ENCODE peak calls at places on chromosomes 11 and 22, in ten cellular contexts. L, H, S, R, X, Z, V, E, B and W are unnamed samples.

GRCh38 chr11:62614275-62614674 is 1.2 kb downstream of the ROM1 start:
- DNase-seq in Z (no peak), B (no peak), X (no peak), L (no peak), S (peak; percentile 50), R (no peak), V (no peak), H (no peak), E (no peak), W (no peak)

GRCh38 chr22:35727436-35727835 is 9.8 kb downstream of the APOL5 start:
- DNase-seq in L (no peak), R (no peak), E (no peak), H (no peak), Z (no peak), V (no peak), B (no peak), S (no peak), X (no peak), W (no peak)

GRCh38 chr11:107598225-107599139 is 7.5 kb downstream of the ELMOD1 start:
- DNase-seq in S (peak; percentile 34), L (peak; percentile 26), H (peak; percentile 29), B (no peak), V (no peak), X (no peak), Z (no peak), E (no peak), R (no peak), W (peak; percentile 45)

GRCh38 chr11:126113515-126113957 is 50.9 kb upstream of the CDON start:
- DNase-seq in X (peak; percentile 83), H (peak; percentile 88), B (no peak), R (peak; percentile 93), Z (peak; percentile 89), S (peak; percentile 83), L (peak; percentile 44), E (peak; percentile 99), V (peak; percentile 72), W (no peak)

GRCh38 chr11:32881286-32881685 is 11.3 kb upstream of the QSER1 start:
- DNase-seq in X (no peak), B (no peak), V (no peak), E (no peak), H (no peak), S (no peak), Z (no peak), R (no peak), L (no peak), W (no peak)

GRCh38 chr11:67117667-67118058 is 1.4 kb upstream of the KDM2A start:
- DNase-seq in R (peak; percentile 24), V (no peak), B (no peak), E (no peak), H (no peak), L (no peak), Z (peak; percentile 38), X (no peak), S (peak; percentile 14), W (no peak)

GRCh38 chr11:77206264-77207018 is 78.4 kb downstream of the MYO7A start:
- DNase-seq in V (no peak), H (no peak), Z (no peak), R (no peak), X (no peak), L (no peak), S (no peak), E (no peak), B (no peak), W (no peak)

GRCh38 chr22:20130739-20131592 is 638 bp upstream of the ZDHHC8 start:
- DNase-seq in Z (peak; percentile 80), V (peak; percentile 53), H (peak; percentile 47), E (no peak), R (peak; percentile 83), L (peak; percentile 24), S (peak; percentile 80), X (no peak), B (no peak), W (peak; percentile 94)

GRCh38 chr11:64379160-64379559 is 20.2 kb downstream of the RPS6KA4 start:
- DNase-seq in S (no peak), Z (no peak), X (no peak), H (no peak), V (no peak), R (no peak), B (no peak), E (no peak), L (no peak), W (no peak)

GRCh38 chr11:64765291-64765803 is 5.6 kb upstream of the PYGM start:
- DNase-seq in V (no peak), E (no peak), H (no peak), L (no peak), Z (no peak), X (no peak), R (no peak), S (no peak), B (no peak), W (no peak)

GRCh38 chr11:133830931-133831907 is 14.1 kb downstream of the SPATA19 start:
- DNase-seq in E (no peak), H (no peak), B (peak; percentile 67), V (no peak), R (no peak), S (no peak), X (no peak), Z (no peak), L (no peak), W (no peak)

GRCh38 chr22:21022507-21022906 is 7.5 kb downstream of the P2RX6 start:
- DNase-seq in S (no peak), R (no peak), H (no peak), X (no peak), B (no peak), E (no peak), L (no peak), Z (no peak), V (no peak), W (no peak)

GRCh38 chr11:69576069-69576782 is 64.7 kb upstream of the CCND1 start:
- DNase-seq in S (no peak), X (no peak), V (no peak), B (no peak), E (no peak), Z (no peak), R (no peak), L (no peak), H (no peak), W (no peak)

GRCh38 chr11:940496-941135 is 14.9 kb downstream of the AP2A2 start:
- DNase-seq in R (no peak), B (no peak), S (no peak), X (no peak), V (no peak), H (no peak), Z (no peak), L (no peak), E (no peak), W (no peak)

GRCh38 chr11:95150977-95151684 is 61.5 kb downstream of the ENDOD1 start:
- DNase-seq in L (peak; percentile 92), Z (peak; percentile 94), E (peak; percentile 67), B (peak; percentile 97), R (peak; percentile 87), V (peak; percentile 90), S (peak; percentile 90), X (peak; percentile 79), H (peak; percentile 86), W (peak; percentile 90)

GRCh38 chr11:131867457-131868257 is 497.2 kb downstream of the NTM start:
- DNase-seq in L (no peak), H (peak; percentile 16), R (peak; percentile 71), E (peak; percentile 34), Z (peak; percentile 46), S (peak; percentile 1), B (peak; percentile 77), X (peak; percentile 63), V (peak; percentile 63), W (peak; percentile 67)

GRCh38 chr11:77457340-77457739 is 16.6 kb downstream of the PAK1 start:
- DNase-seq in R (no peak), L (no peak), S (no peak), X (no peak), H (no peak), B (no peak), Z (no peak), E (no peak), V (no peak), W (no peak)

GRCh38 chr22:30557243-30557642 is 10.7 kb upstream of the SEC14L6 start:
- DNase-seq in R (no peak), E (no peak), S (no peak), V (no peak), L (no peak), X (no peak), Z (no peak), B (no peak), H (no peak), W (no peak)

GRCh38 chr22:44918166-44918924 is 91.5 kb downstream of the PHF21B start:
- DNase-seq in Z (no peak), S (no peak), R (no peak), E (no peak), X (no peak), L (no peak), H (no peak), V (no peak), B (no peak), W (no peak)

DNA sequence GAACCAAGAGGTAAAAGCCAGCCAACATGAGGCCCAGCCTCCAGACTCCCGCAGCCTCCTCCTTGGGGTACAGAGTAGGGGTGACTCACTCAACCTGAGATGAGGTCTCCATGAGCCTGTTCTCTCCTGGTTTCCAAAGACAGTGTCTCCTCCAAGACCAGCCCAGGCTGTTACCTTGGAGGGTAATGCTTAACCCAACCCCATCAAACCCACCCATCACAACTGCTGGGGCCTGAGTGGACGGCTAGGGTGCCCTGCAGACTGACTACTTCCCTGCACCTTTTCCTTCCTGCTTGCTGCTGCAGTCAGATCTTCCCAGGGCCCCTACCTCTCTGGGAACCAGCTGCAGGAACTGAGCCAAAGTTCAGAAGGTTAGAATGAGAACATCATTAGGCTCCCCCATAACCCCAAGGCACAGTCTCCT is 5.1 kb upstream of the NOL12 start:
- DNase-seq in V (no peak), H (no peak), E (no peak), Z (no peak), R (no peak), L (no peak), S (no peak), B (no peak), X (no peak), W (no peak)
- TF ChIP-seq CTCF in V (no peak), H (no peak), E (no peak), Z (no peak), R (no peak), L (no peak), S (no peak), B (no peak), X (no peak), W (no peak)

GRCh38 chr11:23976369-23976768 is 520.5 kb upstream of the LUZP2 start:
- DNase-seq in E (no peak), R (no peak), Z (no peak), L (no peak), H (no peak), B (no peak), V (no peak), X (no peak), S (no peak), W (no peak)
- TF ChIP-seq CTCF in E (no peak), R (no peak), Z (no peak), L (no peak), H (no peak), B (no peak), V (no peak), X (no peak), S (no peak), W (no peak)

GRCh38 chr11:120660024-120660565 is 148.5 kb downstream of the GRIK4 start:
- DNase-seq in B (no peak), H (peak; percentile 33), X (peak; percentile 2), S (peak; percentile 35), Z (peak; percentile 23), V (peak; percentile 15), E (no peak), R (peak; percentile 20), L (peak; percentile 46), W (peak; percentile 63)
- TF ChIP-seq CTCF in B (no peak), H (peak; percentile 32), X (peak; percentile 49), S (no peak), Z (peak; percentile 17), V (no peak), E (peak; percentile 52), R (no peak), L (peak; percentile 76), W (peak; percentile 60)

GRCh38 chr11:35141538-35141937 is 2.6 kb downstream of the CD44 start:
- DNase-seq in B (no peak), H (no peak), E (no peak), X (no peak), L (no peak), Z (peak; percentile 88), V (no peak), S (peak; percentile 34), R (peak; percentile 24), W (no peak)
- TF ChIP-seq CTCF in B (no peak), H (no peak), E (no peak), X (no peak), L (no peak), Z (no peak), V (no peak), S (no peak), R (no peak), W (no peak)